ENCODE peak calls at places on chromosomes 16 and 17, in four cellular contexts. N is HepG2, P is K562, T is GM12878. H is an unnamed sample.

GRCh38 chr16:50697421-50697715 is 4.0 kb downstream of the NOD2 start:
- DNase-seq in T (no peak), P (no peak), N (no peak), H (no peak)

GRCh38 chr17:43714338-43715149 is 44.0 kb downstream of the SOST start:
- DNase-seq in T (no peak), P (no peak), N (no peak), H (no peak)

GRCh38 chr17:78412403-78412802 is 34.0 kb downstream of the PGS1 start:
- DNase-seq in P (peak), T (no peak), N (no peak), H (no peak)

GRCh38 chr16:89784409-89784808 is 32.0 kb downstream of the FANCA start:
- DNase-seq in T (no peak), N (no peak), P (no peak), H (no peak)

GRCh38 chr17:38416840-38417209 is 11.4 kb upstream of the ARHGAP23 start:
- DNase-seq in N (no peak), T (no peak), P (no peak), H (no peak)

GRCh38 chr17:6011241-6011640 is 58.9 kb upstream of the WSCD1 start:
- DNase-seq in T (no peak), N (no peak), P (no peak), H (no peak)

GRCh38 chr17:39845052-39845976 is 18.8 kb downstream of the IKZF3 start:
- DNase-seq in P (no peak), T (no peak), N (no peak), H (no peak)

GRCh38 chr16:23668873-23669272 is 9.8 kb upstream of the PLK1 start:
- DNase-seq in N (no peak), T (no peak), P (no peak), H (no peak)

GRCh38 chr16:69798466-69798865 is 36.3 kb downstream of the WWP2 start:
- DNase-seq in P (no peak), T (no peak), N (no peak), H (no peak)

GRCh38 chr16:66342294-66342900 is 24.1 kb upstream of the CDH5 start:
- DNase-seq in P (peak), T (no peak), N (peak), H (peak)

GRCh38 chr17:73787036-73787720 is 142.9 kb upstream of the SDK2 start:
- DNase-seq in N (no peak), T (no peak), P (no peak), H (peak)

GRCh38 chr16:4663756-4664465 is 29.5 kb upstream of the NUDT16L1 start:
- DNase-seq in P (no peak), N (peak), T (no peak), H (no peak)

GRCh38 chr16:383326-384020 is 1.7 kb upstream of the PGAP6 start:
- DNase-seq in N (no peak), T (peak), P (no peak), H (peak)

GRCh38 chr17:16456770-16457316 is 35.1 kb downstream of the LRRC75A start:
- DNase-seq in P (no peak), T (no peak), N (no peak), H (no peak)

GRCh38 chr17:79806863-79807720 is 10.2 kb upstream of the CBX8 start:
- DNase-seq in P (no peak), N (no peak), T (no peak), H (no peak)

GRCh38 chr16:25914357-25914962 is 222.7 kb downstream of the HS3ST4 start:
- DNase-seq in T (no peak), P (no peak), N (no peak), H (no peak)

GRCh38 chr16:47018223-47018891 is 44.9 kb upstream of the DNAJA2 start:
- DNase-seq in N (peak), P (peak), T (peak), H (peak)
- TF ChIP-seq CREM in N (no peak), P (peak), T (peak), H (no peak)

DNA sequence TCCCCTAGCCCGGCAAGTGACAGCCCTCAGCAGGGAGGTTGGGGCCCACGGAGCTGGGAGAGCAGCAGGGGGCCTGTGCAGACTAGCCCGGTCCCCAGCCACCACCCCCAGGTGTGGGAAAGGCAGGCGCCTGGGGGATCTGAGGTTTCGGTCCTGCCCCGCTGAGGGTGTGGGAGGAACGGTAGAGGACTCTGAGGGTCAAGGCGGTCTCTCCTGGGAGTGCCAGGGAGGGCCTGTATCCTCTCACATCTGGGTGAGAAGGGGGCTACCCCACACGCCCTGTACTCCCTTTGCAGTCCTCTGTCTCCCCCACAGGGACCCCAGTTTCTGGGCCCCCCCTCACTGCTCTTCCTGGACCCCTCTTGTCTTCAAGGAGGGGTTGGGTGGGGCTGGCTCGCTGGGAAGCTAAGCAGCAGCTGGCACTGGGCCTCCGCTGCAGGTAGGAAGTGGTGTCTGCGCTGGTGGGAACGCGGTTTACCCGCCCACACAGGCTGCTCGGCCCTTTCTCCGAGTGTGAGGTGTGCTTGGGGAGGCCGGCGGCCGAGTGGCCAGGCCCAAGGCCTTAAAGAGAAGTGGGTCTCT is 15.4 kb downstream of the CD7 start:
- DNase-seq in P (peak), N (no peak), T (peak), H (no peak)
- TF ChIP-seq CREM in P (no peak), N (no peak), T (no peak), H (no peak)

GRCh38 chr17:3970668-3971067 is 6.4 kb upstream of the ATP2A3 start:
- DNase-seq in T (no peak), P (no peak), N (no peak), H (no peak)
- TF ChIP-seq CREM in T (no peak), P (no peak), N (no peak), H (no peak)

GRCh38 chr17:2814499-2815341 is 18.5 kb downstream of the RAP1GAP2 start:
- DNase-seq in T (peak), P (no peak), N (no peak), H (no peak)
- TF ChIP-seq CREM in T (no peak), P (no peak), N (no peak), H (no peak)

DNA sequence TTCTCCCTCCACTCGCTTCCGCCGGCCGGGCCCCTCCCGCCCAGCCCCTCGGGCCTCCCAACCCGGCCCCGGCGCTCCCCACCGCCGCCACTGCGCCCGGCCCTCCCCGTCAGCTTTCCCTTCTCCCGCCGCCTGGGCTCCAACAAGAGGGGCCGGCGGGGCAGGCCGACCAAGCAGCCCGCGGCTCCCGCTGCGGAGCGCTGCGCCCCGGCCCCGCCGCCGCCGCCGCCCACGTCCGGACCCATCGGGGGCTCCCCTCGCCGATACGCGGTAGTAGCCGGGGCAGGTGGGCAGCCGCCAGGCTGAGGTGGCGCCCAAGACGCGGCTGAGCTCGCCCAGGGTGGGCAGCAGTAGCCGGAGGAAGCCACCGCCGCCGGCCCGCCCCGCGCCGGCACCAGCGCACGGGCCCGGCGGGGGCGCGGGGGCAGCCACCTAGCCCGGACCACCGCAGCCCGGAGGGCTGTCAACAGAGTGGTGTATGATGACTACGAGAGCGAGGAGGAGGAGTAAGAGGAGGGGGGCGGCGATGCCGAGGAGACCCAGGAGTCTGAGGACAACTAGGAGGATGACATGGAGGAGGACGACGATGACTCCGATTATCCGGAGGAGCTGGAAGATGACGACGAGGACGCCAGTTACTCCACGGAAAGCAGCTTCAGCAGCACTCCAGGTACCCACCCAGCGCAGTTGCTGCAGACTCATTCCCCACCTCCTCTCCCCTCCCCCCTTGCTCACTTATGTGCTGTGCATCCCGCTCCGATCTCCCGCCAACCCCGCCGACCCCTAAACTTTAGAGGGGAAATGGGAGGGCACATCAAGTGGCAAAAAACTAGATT is 498 bp downstream of the LRRC37B start:
- DNase-seq in T (no peak), P (peak), N (no peak), H (peak)
- TF ChIP-seq CREM in T (no peak), P (no peak), N (no peak), H (no peak)

DNA sequence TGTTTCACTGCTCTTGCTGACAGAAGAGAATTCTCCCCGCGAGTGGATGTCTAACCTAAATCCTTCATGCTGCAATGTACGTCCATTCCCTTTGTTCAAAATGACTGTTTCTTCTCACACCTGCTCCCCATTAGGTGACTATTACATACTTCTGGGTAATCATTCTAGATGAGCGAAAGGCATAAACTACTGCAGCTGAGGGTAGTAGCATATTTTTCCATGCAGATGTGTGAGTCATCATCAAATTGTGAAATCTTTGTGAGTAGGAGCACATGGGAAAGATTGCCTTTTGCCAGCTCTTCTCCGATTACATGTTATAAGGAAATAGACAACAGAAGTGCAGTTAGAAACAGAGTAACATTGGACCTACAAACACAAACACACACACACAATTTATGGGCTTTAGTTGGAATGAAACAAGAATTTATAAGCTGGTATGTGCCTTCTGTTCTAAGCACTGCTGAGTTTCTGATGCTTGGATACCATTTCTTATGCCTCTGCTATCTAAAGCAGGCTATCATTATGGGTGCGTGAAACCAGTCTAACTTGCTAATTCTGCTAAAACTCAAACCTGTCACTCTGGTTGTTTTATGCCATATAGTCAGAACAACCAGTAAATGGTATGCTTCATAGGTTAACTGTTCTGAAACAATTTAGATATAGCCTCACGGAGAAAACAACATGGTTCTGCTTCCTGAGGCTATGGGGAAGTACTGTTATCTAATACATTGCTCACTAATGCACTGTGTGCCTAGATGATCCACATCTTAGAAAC is 346.9 kb upstream of the PSMD7 start:
- DNase-seq in N (no peak), P (no peak), T (no peak), H (no peak)
- TF ChIP-seq CREM in N (no peak), P (no peak), T (no peak), H (no peak)

GRCh38 chr17:75994802-75995350 is 5.8 kb upstream of the CDK3 start:
- DNase-seq in T (no peak), N (no peak), P (no peak), H (no peak)

GRCh38 chr17:75995385-75995925 is 5.2 kb upstream of the CDK3 start:
- DNase-seq in P (no peak), N (peak), T (no peak), H (no peak)

GRCh38 chr17:76000016-76000754 is 470 bp upstream of the CDK3 start:
- DNase-seq in N (peak), T (no peak), P (peak), H (peak)

GRCh38 chr17:75998327-75998795 is 2.3 kb upstream of the CDK3 start:
- DNase-seq in N (peak), P (no peak), T (no peak), H (no peak)

GRCh38 chr17:75996665-75997590 is 3.7 kb upstream of the CDK3 start:
- DNase-seq in P (no peak), T (peak), N (peak), H (no peak)
- TF ChIP-seq CREM in P (no peak), T (no peak), N (peak), H (no peak)

GRCh38 chr16:56204836-56205235 is 13.5 kb downstream of the GNAO1 start:
- DNase-seq in T (no peak), N (no peak), P (no peak), H (no peak)

GRCh38 chr16:56199164-56199563 is 7.9 kb downstream of the GNAO1 start:
- DNase-seq in P (no peak), T (peak), N (no peak), H (no peak)

GRCh38 chr16:56201030-56201429 is 9.7 kb downstream of the GNAO1 start:
- DNase-seq in T (no peak), N (no peak), P (no peak), H (no peak)

GRCh38 chr16:56202036-56202435 is 10.7 kb downstream of the GNAO1 start:
- DNase-seq in N (no peak), P (no peak), T (no peak), H (no peak)

DNA sequence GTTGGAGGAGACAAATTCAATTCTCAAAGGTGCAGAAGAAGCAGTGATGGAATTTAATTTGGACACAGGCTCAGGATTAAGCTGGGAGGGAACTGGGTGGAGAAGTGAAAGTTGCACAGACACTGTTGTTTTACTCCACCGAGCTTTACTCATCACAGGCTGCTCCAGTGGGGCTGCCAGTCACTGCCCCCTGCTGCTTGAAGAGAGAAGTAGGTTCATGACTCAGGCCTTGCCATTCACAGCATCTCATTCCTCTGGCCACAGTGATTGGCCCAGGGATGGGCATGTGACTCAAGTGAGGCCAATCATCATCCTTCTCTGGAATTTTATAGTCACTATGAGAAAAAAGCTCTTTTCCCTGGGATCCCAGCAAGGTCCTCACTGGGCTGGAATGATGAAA is 11.8 kb downstream of the GNAO1 start:
- DNase-seq in P (peak), N (peak), T (no peak), H (peak)
- TF ChIP-seq CREM in P (no peak), N (no peak), T (no peak), H (no peak)

GRCh38 chr16:68411086-68411485 is 37.2 kb downstream of the SMPD3 start:
- DNase-seq in T (no peak), P (no peak), N (no peak), H (no peak)
- TF ChIP-seq CREM in T (no peak), P (no peak), N (no peak), H (no peak)

DNA sequence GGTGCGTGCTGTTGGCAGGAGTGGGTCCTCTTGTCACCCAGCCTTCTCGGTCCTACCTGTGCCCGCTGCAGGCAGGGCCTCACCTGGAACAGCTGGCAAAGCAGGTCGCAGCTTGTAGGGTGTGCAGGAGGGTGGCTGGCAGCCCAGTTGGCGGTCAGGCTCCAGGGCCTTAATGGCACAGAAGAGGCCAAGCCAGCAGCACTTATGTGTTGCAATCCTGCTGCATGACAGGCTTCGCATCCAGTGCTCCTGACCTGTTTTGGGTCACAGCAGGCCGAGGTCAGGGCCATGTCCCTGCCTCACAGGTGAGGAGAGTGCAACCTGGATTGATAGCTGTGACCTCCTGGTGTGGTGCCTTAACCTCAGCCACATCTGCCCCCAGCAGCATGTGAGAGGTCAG is 31.9 kb downstream of the ZC3H18 start:
- DNase-seq in T (no peak), N (no peak), P (no peak), H (no peak)
- TF ChIP-seq CREM in T (no peak), N (no peak), P (no peak), H (no peak)

H was measured in WTC11.